ENCODE peak calls at places on chromosomes 7 and 10, in nine cellular contexts. C is NCI-H345, B is AML-193, O is cardiac fibroblast, X is fibroblast of the aortic adventitia, Q is epithelial cell of proximal tubule, P is COR-L47, K is GM19239, R is SK-N-SH. H is an unnamed sample.

GRCh38 chr7:138549082-138549481 is 89.0 kb downstream of the TRIM24 start:
- DNase-seq in C (no peak), B (no peak), O (peak; percentile 48), X (no peak), Q (peak; percentile 33), P (no peak), K (no peak), R (no peak), H (no peak)

GRCh38 chr7:157462840-157463239 is 126.0 kb downstream of the DNAJB6 start:
- DNase-seq in C (no peak), B (no peak), O (no peak), X (no peak), Q (no peak), P (no peak), K (no peak), R (no peak), H (no peak)

GRCh38 chr7:152851326-152851725 is 91.8 kb downstream of the ACTR3B start:
- DNase-seq in C (no peak), B (no peak), O (no peak), X (no peak), Q (no peak), P (no peak), K (no peak), R (peak; percentile 20), H (no peak)

GRCh38 chr10:89391882-89392756 is at the start of gene IFIT1:
- DNase-seq in C (peak; percentile 55), B (peak; percentile 74), O (peak; percentile 96), X (peak; percentile 98), Q (no peak), P (peak; percentile 9), K (no peak), R (peak; percentile 55), H (peak; percentile 84)

GRCh38 chr10:91162495-91163268 is 57.8 kb upstream of the PCGF5 start:
- DNase-seq in C (peak; percentile 54), B (peak; percentile 39), O (peak; percentile 75), X (peak; percentile 47), Q (no peak), P (peak; percentile 33), K (peak; percentile 61), R (peak; percentile 85), H (peak; percentile 86)

GRCh38 chr10:22010973-22011408 is 7.5 kb upstream of the DNAJC1 start:
- DNase-seq in C (no peak), B (peak; percentile 29), O (peak; percentile 58), X (peak; percentile 59), Q (no peak), P (no peak), K (no peak), R (no peak), H (no peak)

GRCh38 chr10:30155401-30155800 is 96.0 kb upstream of the JCAD start:
- DNase-seq in C (no peak), B (no peak), O (no peak), X (no peak), Q (no peak), P (no peak), K (no peak), R (no peak), H (peak; percentile 56)

GRCh38 chr7:49623943-49624342 is 149.5 kb upstream of the VWC2 start:
- DNase-seq in C (no peak), B (no peak), O (no peak), X (no peak), Q (no peak), P (no peak), K (no peak), R (no peak), H (no peak)

GRCh38 chr7:3043544-3044395 is at the start of gene CARD11:
- DNase-seq in C (no peak), B (no peak), O (no peak), X (no peak), Q (no peak), P (no peak), K (peak; percentile 55), R (peak; percentile 47), H (peak; percentile 5)

GRCh38 chr10:123926401-123927264 is 35.0 kb upstream of the CPXM2 start:
- DNase-seq in C (no peak), B (no peak), O (no peak), X (peak; percentile 58), Q (no peak), P (no peak), K (no peak), R (no peak), H (peak; percentile 63)